ENCODE peak calls at places on chromosomes 4 and X, in six cellular contexts. One of them, this sample, is unnamed.

GRCh38 chr4:158176108-158176507 is 3.3 kb upstream of the GASK1B start:
- DNase-seq in sigmoid colon: no peak
- DNase-seq in CD8-positive, alpha-beta T cell: no peak
- DNase-seq in AG04449: no peak
- DNase-seq in suprapubic skin: no peak
- DNase-seq in A549: no peak
- DNase-seq in this sample: no peak

GRCh38 chrX:14753436-14753835 is 119.4 kb downstream of the FANCB start:
- DNase-seq in sigmoid colon: no peak
- DNase-seq in CD8-positive, alpha-beta T cell: no peak
- DNase-seq in AG04449: no peak
- DNase-seq in suprapubic skin: no peak
- DNase-seq in A549: no peak
- DNase-seq in this sample: no peak

GRCh38 chr4:128371004-128371777 is 83.6 kb upstream of the PGRMC2 start:
- DNase-seq in sigmoid colon: no peak
- DNase-seq in CD8-positive, alpha-beta T cell: no peak
- DNase-seq in AG04449: peak; percentile 86
- DNase-seq in suprapubic skin: no peak
- DNase-seq in A549: no peak
- DNase-seq in this sample: no peak

GRCh38 chrX:45806410-45807121 is 605.9 kb upstream of the DIPK2B start:
- DNase-seq in sigmoid colon: no peak
- DNase-seq in CD8-positive, alpha-beta T cell: peak; percentile 14
- DNase-seq in AG04449: peak; percentile 71
- DNase-seq in suprapubic skin: no peak
- DNase-seq in A549: no peak
- DNase-seq in this sample: peak; percentile 80

GRCh38 chr4:173367946-173368345 is 2.8 kb upstream of the SAP30 start:
- DNase-seq in sigmoid colon: no peak
- DNase-seq in CD8-positive, alpha-beta T cell: no peak
- DNase-seq in AG04449: no peak
- DNase-seq in suprapubic skin: no peak
- DNase-seq in A549: no peak
- DNase-seq in this sample: peak; percentile 58

GRCh38 chrX:46461653-46462191 is 83.5 kb downstream of the ZNF674 start:
- DNase-seq in sigmoid colon: no peak
- DNase-seq in CD8-positive, alpha-beta T cell: no peak
- DNase-seq in AG04449: no peak
- DNase-seq in suprapubic skin: no peak
- DNase-seq in A549: no peak
- DNase-seq in this sample: no peak

GRCh38 chr4:86942185-86942666 is 7.4 kb downstream of the AFF1 start:
- DNase-seq in sigmoid colon: no peak
- DNase-seq in CD8-positive, alpha-beta T cell: no peak
- DNase-seq in AG04449: no peak
- DNase-seq in suprapubic skin: no peak
- DNase-seq in A549: peak; percentile 27
- DNase-seq in this sample: peak; percentile 62

GRCh38 chrX:86148024-86148511 is at the start of gene DACH2:
- DNase-seq in sigmoid colon: peak; percentile 87
- DNase-seq in CD8-positive, alpha-beta T cell: peak; percentile 0
- DNase-seq in AG04449: peak; percentile 4
- DNase-seq in suprapubic skin: peak; percentile 69
- DNase-seq in A549: peak; percentile 58
- DNase-seq in this sample: peak; percentile 57

GRCh38 chrX:145936769-145937168 is 119.1 kb downstream of the SLITRK2 start:
- DNase-seq in sigmoid colon: no peak
- DNase-seq in CD8-positive, alpha-beta T cell: no peak
- DNase-seq in AG04449: no peak
- DNase-seq in suprapubic skin: no peak
- DNase-seq in A549: no peak
- DNase-seq in this sample: no peak

GRCh38 chr4:128228778-128229457 is 58.7 kb downstream of the PGRMC2 start:
- DNase-seq in sigmoid colon: no peak
- DNase-seq in CD8-positive, alpha-beta T cell: no peak
- DNase-seq in AG04449: no peak
- DNase-seq in suprapubic skin: no peak
- DNase-seq in A549: no peak
- DNase-seq in this sample: no peak

GRCh38 chr4:80197132-80197573 is at the start of gene PRDM8:
- DNase-seq in sigmoid colon: peak; percentile 72
- DNase-seq in CD8-positive, alpha-beta T cell: no peak
- DNase-seq in AG04449: no peak
- DNase-seq in suprapubic skin: no peak
- DNase-seq in A549: no peak
- DNase-seq in this sample: peak; percentile 9

GRCh38 chrX:5957506-5957905 is 271.2 kb downstream of the NLGN4X start:
- DNase-seq in sigmoid colon: no peak
- DNase-seq in CD8-positive, alpha-beta T cell: no peak
- DNase-seq in AG04449: no peak
- DNase-seq in suprapubic skin: no peak
- DNase-seq in A549: no peak
- DNase-seq in this sample: no peak

GRCh38 chr4:76546282-76547166 is 111.5 kb downstream of the SHROOM3 start:
- DNase-seq in sigmoid colon: no peak
- DNase-seq in CD8-positive, alpha-beta T cell: no peak
- DNase-seq in AG04449: peak; percentile 77
- DNase-seq in suprapubic skin: no peak
- DNase-seq in A549: no peak
- DNase-seq in this sample: peak; percentile 75

GRCh38 chr4:101835121-101835904 is 44.8 kb downstream of the BANK1 start:
- DNase-seq in sigmoid colon: peak; percentile 72
- DNase-seq in CD8-positive, alpha-beta T cell: no peak
- DNase-seq in AG04449: no peak
- DNase-seq in suprapubic skin: no peak
- DNase-seq in A549: peak; percentile 23
- DNase-seq in this sample: peak; percentile 91

GRCh38 chr4:23947826-23948225 is 58.0 kb upstream of the PPARGC1A start:
- DNase-seq in sigmoid colon: no peak
- DNase-seq in CD8-positive, alpha-beta T cell: no peak
- DNase-seq in AG04449: no peak
- DNase-seq in suprapubic skin: no peak
- DNase-seq in A549: no peak
- DNase-seq in this sample: no peak

GRCh38 chr4:8540072-8540471 is 40.1 kb upstream of the GPR78 start:
- DNase-seq in sigmoid colon: peak; percentile 27
- DNase-seq in CD8-positive, alpha-beta T cell: no peak
- DNase-seq in AG04449: no peak
- DNase-seq in suprapubic skin: peak; percentile 25
- DNase-seq in A549: no peak
- DNase-seq in this sample: no peak

GRCh38 chrX:13473666-13474516 is 95.5 kb upstream of the EGFL6 start:
- DNase-seq in sigmoid colon: no peak
- DNase-seq in CD8-positive, alpha-beta T cell: no peak
- DNase-seq in AG04449: no peak
- DNase-seq in suprapubic skin: no peak
- DNase-seq in A549: no peak
- DNase-seq in this sample: peak; percentile 33

GRCh38 chrX:17591741-17592110 is 145.6 kb upstream of the SCML1 start:
- DNase-seq in sigmoid colon: no peak
- DNase-seq in CD8-positive, alpha-beta T cell: no peak
- DNase-seq in AG04449: no peak
- DNase-seq in suprapubic skin: no peak
- DNase-seq in A549: no peak
- DNase-seq in this sample: peak; percentile 71

GRCh38 chr4:44446801-44447562 is 1.6 kb downstream of the KCTD8 start:
- DNase-seq in sigmoid colon: peak; percentile 46
- DNase-seq in CD8-positive, alpha-beta T cell: no peak
- DNase-seq in AG04449: no peak
- DNase-seq in suprapubic skin: no peak
- DNase-seq in A549: no peak
- DNase-seq in this sample: no peak

GRCh38 chrX:46039526-46039925 is 505.7 kb downstream of the ZNF674 start:
- DNase-seq in sigmoid colon: no peak
- DNase-seq in CD8-positive, alpha-beta T cell: no peak
- DNase-seq in AG04449: no peak
- DNase-seq in suprapubic skin: no peak
- DNase-seq in A549: no peak
- DNase-seq in this sample: no peak

GRCh38 chrX:147228153-147228552 is 413.6 kb upstream of the CXorf51A start:
- DNase-seq in sigmoid colon: no peak
- DNase-seq in CD8-positive, alpha-beta T cell: no peak
- DNase-seq in AG04449: no peak
- DNase-seq in suprapubic skin: no peak
- DNase-seq in A549: no peak
- DNase-seq in this sample: no peak

GRCh38 chr4:87975466-87975865 is at the start of gene SPP1:
- DNase-seq in sigmoid colon: no peak
- DNase-seq in CD8-positive, alpha-beta T cell: no peak
- DNase-seq in AG04449: no peak
- DNase-seq in suprapubic skin: no peak
- DNase-seq in A549: peak; percentile 25
- DNase-seq in this sample: peak; percentile 8

GRCh38 chrX:136146614-136147319 is 566 bp upstream of the FHL1 start:
- DNase-seq in sigmoid colon: no peak
- DNase-seq in CD8-positive, alpha-beta T cell: no peak
- DNase-seq in AG04449: no peak
- DNase-seq in suprapubic skin: peak; percentile 67
- DNase-seq in A549: peak; percentile 12
- DNase-seq in this sample: no peak

GRCh38 chr4:36278789-36279188 is 2.6 kb upstream of the DTHD1 start:
- DNase-seq in sigmoid colon: no peak
- DNase-seq in CD8-positive, alpha-beta T cell: no peak
- DNase-seq in AG04449: no peak
- DNase-seq in suprapubic skin: no peak
- DNase-seq in A549: no peak
- DNase-seq in this sample: no peak

GRCh38 chr4:36283912-36284465 is 2.6 kb downstream of the DTHD1 start:
- DNase-seq in sigmoid colon: no peak
- DNase-seq in CD8-positive, alpha-beta T cell: no peak
- DNase-seq in AG04449: no peak
- DNase-seq in suprapubic skin: no peak
- DNase-seq in A549: no peak
- DNase-seq in this sample: no peak

GRCh38 chr4:36280555-36280954 is 861 bp upstream of the DTHD1 start:
- DNase-seq in sigmoid colon: no peak
- DNase-seq in CD8-positive, alpha-beta T cell: no peak
- DNase-seq in AG04449: no peak
- DNase-seq in suprapubic skin: no peak
- DNase-seq in A549: no peak
- DNase-seq in this sample: no peak

GRCh38 chr4:36277533-36277932 is 3.9 kb upstream of the DTHD1 start:
- DNase-seq in sigmoid colon: no peak
- DNase-seq in CD8-positive, alpha-beta T cell: no peak
- DNase-seq in AG04449: no peak
- DNase-seq in suprapubic skin: no peak
- DNase-seq in A549: no peak
- DNase-seq in this sample: no peak

GRCh38 chr4:36281384-36282106 is at the start of gene DTHD1:
- DNase-seq in sigmoid colon: no peak
- DNase-seq in CD8-positive, alpha-beta T cell: no peak
- DNase-seq in AG04449: no peak
- DNase-seq in suprapubic skin: no peak
- DNase-seq in A549: no peak
- DNase-seq in this sample: no peak
- H3K4me3 ChIP-seq in sigmoid colon: no peak within 1 kb of the TSS
- H3K4me3 ChIP-seq in CD8-positive, alpha-beta T cell: no peak within 1 kb of the TSS
- H3K4me3 ChIP-seq in AG04449: no peak within 1 kb of the TSS
- H3K4me3 ChIP-seq in suprapubic skin: no peak within 1 kb of the TSS
- H3K4me3 ChIP-seq in A549: no peak within 1 kb of the TSS
- H3K4me3 ChIP-seq in this sample: no peak within 1 kb of the TSS

GRCh38 chr4:77699731-77700210 is 94.2 kb downstream of the CXCL13 start:
- DNase-seq in sigmoid colon: no peak
- DNase-seq in CD8-positive, alpha-beta T cell: no peak
- DNase-seq in AG04449: peak; percentile 55
- DNase-seq in suprapubic skin: no peak
- DNase-seq in A549: no peak
- DNase-seq in this sample: peak; percentile 85
- TF ChIP-seq CTCF in sigmoid colon: no peak
- TF ChIP-seq CTCF in CD8-positive, alpha-beta T cell: no peak
- TF ChIP-seq CTCF in AG04449: peak; percentile 34
- TF ChIP-seq CTCF in suprapubic skin: no peak
- TF ChIP-seq CTCF in A549: peak; percentile 11
- TF ChIP-seq CTCF in this sample: peak; percentile 39

DNA sequence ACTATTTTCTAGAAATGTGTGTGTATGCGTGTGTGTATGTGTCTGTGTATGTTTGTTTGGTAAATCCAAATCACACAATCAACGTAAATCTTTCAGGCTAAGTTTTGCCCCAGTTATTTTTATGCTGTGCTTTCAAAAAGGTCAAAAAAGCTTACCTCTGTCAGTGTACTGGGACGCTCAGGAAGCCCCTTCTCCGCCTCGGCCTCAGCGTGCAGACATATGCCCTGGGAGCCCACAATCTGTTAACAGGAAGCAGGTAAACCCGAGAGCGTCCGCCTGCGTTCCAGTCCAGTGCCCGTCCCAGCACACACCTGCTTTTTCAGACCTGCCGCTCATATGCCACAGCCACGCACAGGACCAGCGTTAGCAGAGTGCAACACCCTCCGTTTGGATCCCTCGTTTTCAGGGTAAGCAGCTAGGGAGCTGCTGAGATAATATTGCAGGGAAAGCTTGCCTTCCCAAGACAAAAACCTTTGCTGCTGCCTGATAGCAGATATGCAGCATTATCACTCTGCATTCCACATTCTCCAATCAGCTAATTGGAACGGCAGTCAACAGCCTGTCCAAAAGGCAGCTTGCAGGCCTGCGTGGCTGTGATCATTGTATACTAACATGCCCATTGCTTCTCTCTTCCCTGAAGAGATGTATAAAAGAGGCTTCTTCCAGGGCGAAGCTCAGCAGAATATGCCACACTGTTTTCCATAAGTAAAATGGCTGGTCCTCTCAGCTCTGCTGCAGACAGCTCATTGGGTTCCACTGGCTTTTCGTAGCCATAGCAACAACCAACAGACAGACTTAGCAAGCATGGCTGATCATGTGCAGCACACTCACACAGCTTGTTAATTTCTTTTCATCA is at the start of gene SORBS2:
- DNase-seq in sigmoid colon: peak; percentile 73
- DNase-seq in CD8-positive, alpha-beta T cell: no peak
- DNase-seq in AG04449: no peak
- DNase-seq in suprapubic skin: no peak
- DNase-seq in A549: no peak
- DNase-seq in this sample: peak; percentile 63
- H3K4me3 ChIP-seq in sigmoid colon: peak within 1 kb of the TSS; percentile 62
- H3K4me3 ChIP-seq in CD8-positive, alpha-beta T cell: no peak within 1 kb of the TSS
- H3K4me3 ChIP-seq in AG04449: no peak within 1 kb of the TSS
- H3K4me3 ChIP-seq in suprapubic skin: peak within 1 kb of the TSS; percentile 34
- H3K4me3 ChIP-seq in A549: no peak within 1 kb of the TSS
- H3K4me3 ChIP-seq in this sample: peak within 1 kb of the TSS; percentile 1

GRCh38 chr4:52661966-52662705 is 3.0 kb upstream of the USP46 start:
- DNase-seq in sigmoid colon: no peak
- DNase-seq in CD8-positive, alpha-beta T cell: no peak
- DNase-seq in AG04449: no peak
- DNase-seq in suprapubic skin: no peak
- DNase-seq in A549: no peak
- DNase-seq in this sample: no peak

GRCh38 chr4:52670121-52670520 is 11.0 kb upstream of the USP46 start:
- DNase-seq in sigmoid colon: no peak
- DNase-seq in CD8-positive, alpha-beta T cell: no peak
- DNase-seq in AG04449: no peak
- DNase-seq in suprapubic skin: no peak
- DNase-seq in A549: no peak
- DNase-seq in this sample: no peak

GRCh38 chr4:52664479-52664878 is 5.4 kb upstream of the USP46 start:
- DNase-seq in sigmoid colon: no peak
- DNase-seq in CD8-positive, alpha-beta T cell: no peak
- DNase-seq in AG04449: no peak
- DNase-seq in suprapubic skin: no peak
- DNase-seq in A549: no peak
- DNase-seq in this sample: no peak

GRCh38 chr4:52660643-52661042 is 1.5 kb upstream of the USP46 start:
- DNase-seq in sigmoid colon: no peak
- DNase-seq in CD8-positive, alpha-beta T cell: no peak
- DNase-seq in AG04449: no peak
- DNase-seq in suprapubic skin: no peak
- DNase-seq in A549: no peak
- DNase-seq in this sample: no peak

GRCh38 chr4:52665592-52665991 is 6.5 kb upstream of the USP46 start:
- DNase-seq in sigmoid colon: no peak
- DNase-seq in CD8-positive, alpha-beta T cell: no peak
- DNase-seq in AG04449: no peak
- DNase-seq in suprapubic skin: no peak
- DNase-seq in A549: no peak
- DNase-seq in this sample: peak; percentile 31
- TF ChIP-seq CTCF in sigmoid colon: no peak
- TF ChIP-seq CTCF in CD8-positive, alpha-beta T cell: no peak
- TF ChIP-seq CTCF in AG04449: no peak
- TF ChIP-seq CTCF in suprapubic skin: no peak
- TF ChIP-seq CTCF in A549: no peak
- TF ChIP-seq CTCF in this sample: peak; percentile 32